ENCODE peak calls at places on chromosome 2, in seven cellular contexts. A is HCT116; W is CD8-positive, alpha-beta memory T cell; S is transverse colon; R is bronchial epithelial cell; X is lung; U is IMR-90. Q is an unnamed sample. For H3K36me3, the result is how much of the 10 kb centered on the place peaks cover.

GRCh38 chr2:159933040-159933726 is 129.2 kb downstream of the PLA2R1 start:
- DNase-seq in W (no peak), S (no peak), A (no peak), U (no peak), R (no peak), X (no peak), Q (no peak)

GRCh38 chr2:149346272-149346671 is 15.9 kb downstream of the LYPD6 start:
- DNase-seq in S (no peak), X (no peak), R (no peak), A (no peak), U (no peak), W (no peak), Q (no peak)

GRCh38 chr2:36361396-36361795 is 5.8 kb downstream of the CRIM1 start:
- DNase-seq in X (no peak), U (no peak), S (no peak), R (peak), A (no peak), W (no peak), Q (no peak)

GRCh38 chr2:196399736-196400691 is 228.6 kb upstream of the STK17B start:
- DNase-seq in U (peak), X (no peak), S (no peak), W (no peak), A (peak), R (peak), Q (no peak)

GRCh38 chr2:85309699-85310321 is 18.0 kb downstream of the TGOLN2 start:
- DNase-seq in A (no peak), S (no peak), X (no peak), W (peak), R (no peak), U (no peak), Q (no peak)

GRCh38 chr2:231545105-231545902 is 15.1 kb upstream of the NMUR1 start:
- DNase-seq in U (peak), X (peak), A (no peak), S (peak), R (no peak), W (peak), Q (no peak)

GRCh38 chr2:212845941-212846340 is 305.5 kb downstream of the IKZF2 start:
- DNase-seq in W (no peak), X (no peak), U (peak), R (peak), A (no peak), S (no peak), Q (no peak)

GRCh38 chr2:224359569-224359968 is 42.3 kb downstream of the FAM124B start:
- DNase-seq in W (no peak), U (no peak), A (no peak), R (no peak), S (no peak), X (no peak), Q (peak)

GRCh38 chr2:144500567-144500966 is 19.4 kb downstream of the ZEB2 start:
- DNase-seq in X (no peak), U (no peak), A (no peak), W (no peak), R (no peak), S (no peak), Q (no peak)

GRCh38 chr2:144502356-144502755 is 17.6 kb downstream of the ZEB2 start:
- DNase-seq in A (no peak), R (no peak), W (no peak), S (no peak), X (no peak), U (no peak), Q (no peak)

GRCh38 chr2:144498215-144498614 is 21.7 kb downstream of the ZEB2 start:
- DNase-seq in A (no peak), X (no peak), S (no peak), R (no peak), W (no peak), U (no peak), Q (no peak)

GRCh38 chr2:144503221-144503620 is 16.7 kb downstream of the ZEB2 start:
- DNase-seq in X (no peak), W (no peak), A (no peak), R (no peak), U (no peak), S (no peak), Q (no peak)

DNA sequence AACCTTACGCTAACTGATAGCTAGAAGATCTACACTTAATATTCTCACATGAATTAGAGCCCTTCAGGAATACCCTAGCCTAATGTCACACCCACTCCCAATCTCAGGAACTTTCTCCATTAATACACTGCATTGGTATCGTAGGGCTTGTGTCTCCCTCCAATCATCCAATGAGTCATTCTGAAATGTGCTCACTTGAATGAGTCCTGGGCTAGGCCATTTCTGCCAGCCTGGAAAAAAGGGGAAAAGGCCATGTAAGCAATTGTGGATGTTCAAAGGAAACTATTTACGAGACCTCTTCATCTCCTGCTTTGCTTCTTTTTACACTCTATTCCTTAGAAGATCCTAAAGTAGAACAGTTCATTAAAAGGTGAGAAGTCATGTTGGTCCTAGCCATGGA is 18.8 kb downstream of the ZEB2 start:
- DNase-seq in W (no peak), U (peak), R (no peak), A (no peak), X (no peak), S (no peak), Q (no peak)
- H3K36me3 ChIP-seq in W (under half), U (under half), R (under half), A (under half), X (under half), S (under half), Q (under half)

GRCh38 chr2:240018071-240018750 is 6.9 kb downstream of the NDUFA10 start:
- DNase-seq in S (no peak), R (no peak), U (no peak), W (no peak), X (no peak), A (no peak), Q (no peak)

GRCh38 chr2:240013343-240013742 is 11.8 kb downstream of the NDUFA10 start:
- DNase-seq in R (peak), W (no peak), A (no peak), X (no peak), S (no peak), U (peak), Q (no peak)

DNA sequence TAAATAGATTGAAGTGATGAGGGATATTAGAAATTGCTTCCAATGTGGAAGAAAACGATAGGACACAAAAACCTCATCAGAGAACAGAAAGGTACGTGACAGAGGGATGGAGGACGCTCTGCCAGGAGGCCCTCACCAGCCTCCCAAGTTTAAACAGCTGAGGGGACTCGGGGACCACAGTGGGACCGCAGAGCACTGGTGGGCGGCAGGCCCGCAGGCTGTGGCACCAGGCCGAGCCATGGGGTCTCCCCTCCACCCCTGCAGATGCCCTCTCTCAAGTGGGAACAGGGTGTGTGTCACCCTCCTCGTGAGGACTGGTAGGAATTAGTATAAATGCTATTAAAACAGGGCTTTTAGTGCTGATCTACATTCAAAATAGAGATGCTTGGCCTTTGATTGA is 10.8 kb downstream of the NDUFA10 start:
- DNase-seq in R (no peak), A (no peak), X (no peak), W (no peak), S (no peak), U (no peak), Q (no peak)
- H3K36me3 ChIP-seq in R (under half), A (half or more), X (under half), W (half or more), S (under half), U (under half), Q (under half)

GRCh38 chr2:17684008-17684407 is 69.6 kb downstream of the SMC6 start:
- DNase-seq in X (no peak), R (no peak), S (no peak), A (no peak), U (no peak), W (no peak), Q (no peak)
- H3K36me3 ChIP-seq in X (under half), R (under half), S (under half), A (under half), U (under half), W (under half), Q (under half)

DNA sequence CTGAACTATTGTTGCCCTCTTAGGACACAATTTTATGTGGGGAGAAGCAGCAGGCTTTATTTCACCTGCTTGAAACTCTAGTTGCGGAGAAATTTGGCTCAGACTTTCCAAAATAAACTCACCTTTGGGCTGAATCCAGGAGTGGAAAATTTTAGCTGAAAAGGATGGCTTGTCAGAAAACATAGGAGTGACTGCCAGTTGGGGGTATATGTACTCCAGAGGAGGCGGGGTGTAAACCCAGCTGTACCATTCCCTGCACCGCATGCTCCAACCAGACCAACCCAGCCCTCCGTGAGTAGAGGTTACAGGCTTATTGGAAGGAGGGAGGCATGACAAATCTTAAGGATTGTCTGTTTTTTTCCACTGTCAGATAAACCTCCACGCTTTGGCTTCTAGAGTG is 53.8 kb downstream of the PRKCE start:
- DNase-seq in X (no peak), A (no peak), W (no peak), S (no peak), U (no peak), R (no peak), Q (no peak)
- H3K36me3 ChIP-seq in X (under half), A (under half), W (under half), S (under half), U (under half), R (under half), Q (under half)

DNA sequence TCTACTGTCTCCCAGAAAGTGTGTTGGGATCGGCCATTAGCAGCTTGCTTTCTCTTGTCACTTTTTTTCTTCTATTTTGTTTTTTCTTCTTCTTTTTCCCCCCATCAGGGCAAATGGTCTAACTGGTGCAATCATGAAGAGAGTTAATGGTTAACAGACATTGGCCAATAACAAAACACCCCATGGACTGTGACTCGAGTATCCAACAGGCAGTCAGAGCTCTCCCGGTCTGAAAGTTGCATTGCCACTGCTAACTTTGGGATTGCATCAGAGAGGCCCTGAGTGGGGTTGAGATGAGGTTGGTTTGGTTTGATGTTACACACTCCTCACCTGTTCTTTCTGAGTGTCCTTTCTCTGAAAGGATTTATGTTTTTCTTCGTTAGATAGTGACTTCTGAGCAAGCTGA is 12.9 kb upstream of the SNORC start:
- DNase-seq in S (no peak), U (peak), X (no peak), R (no peak), A (no peak), W (no peak), Q (no peak)
- H3K36me3 ChIP-seq in S (under half), U (under half), X (under half), R (under half), A (under half), W (under half), Q (under half)

GRCh38 chr2:17000083-17000482 is 334.4 kb upstream of the CYRIA start:
- DNase-seq in X (no peak), W (no peak), A (no peak), S (no peak), R (no peak), U (no peak), Q (no peak)
- H3K36me3 ChIP-seq in X (under half), W (under half), A (under half), S (under half), R (under half), U (under half), Q (under half)

GRCh38 chr2:134446431-134447091 is 192.7 kb downstream of the MGAT5 start:
- DNase-seq in S (no peak), R (peak), U (peak), X (no peak), A (no peak), W (no peak), Q (no peak)

GRCh38 chr2:134449157-134449556 is 195.3 kb downstream of the MGAT5 start:
- DNase-seq in S (no peak), X (no peak), A (no peak), W (no peak), R (no peak), U (no peak), Q (no peak)

GRCh38 chr2:134445981-134446380 is 192.1 kb downstream of the MGAT5 start:
- DNase-seq in S (no peak), A (no peak), R (no peak), U (no peak), X (no peak), W (no peak), Q (no peak)

GRCh38 chr2:134448650-134449049 is 194.8 kb downstream of the MGAT5 start:
- DNase-seq in X (no peak), R (no peak), S (no peak), W (no peak), A (no peak), U (no peak), Q (no peak)

DNA sequence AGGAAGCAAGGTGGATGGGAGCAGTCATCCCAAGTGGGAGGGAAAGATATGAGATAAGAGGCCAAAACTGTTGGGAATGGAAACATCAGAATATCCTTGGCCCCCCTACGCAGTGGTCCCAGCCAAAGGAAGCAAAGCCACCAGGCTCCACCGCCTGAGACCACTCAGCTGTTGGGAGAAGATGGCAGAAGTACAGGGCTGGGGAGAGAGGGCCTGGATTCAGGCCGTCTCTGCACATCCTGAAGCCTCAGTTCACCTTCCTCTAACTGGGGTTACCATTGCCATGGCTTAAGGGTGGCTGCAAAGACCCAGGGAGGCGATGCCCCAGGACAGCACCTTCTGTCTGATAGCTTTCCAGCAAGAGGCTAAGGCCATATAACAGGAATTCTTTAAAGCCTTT is 193.8 kb downstream of the MGAT5 start:
- DNase-seq in X (no peak), W (no peak), S (no peak), R (no peak), U (no peak), A (no peak), Q (no peak)
- H3K36me3 ChIP-seq in X (under half), W (under half), S (under half), R (under half), U (half or more), A (under half), Q (under half)

DNA sequence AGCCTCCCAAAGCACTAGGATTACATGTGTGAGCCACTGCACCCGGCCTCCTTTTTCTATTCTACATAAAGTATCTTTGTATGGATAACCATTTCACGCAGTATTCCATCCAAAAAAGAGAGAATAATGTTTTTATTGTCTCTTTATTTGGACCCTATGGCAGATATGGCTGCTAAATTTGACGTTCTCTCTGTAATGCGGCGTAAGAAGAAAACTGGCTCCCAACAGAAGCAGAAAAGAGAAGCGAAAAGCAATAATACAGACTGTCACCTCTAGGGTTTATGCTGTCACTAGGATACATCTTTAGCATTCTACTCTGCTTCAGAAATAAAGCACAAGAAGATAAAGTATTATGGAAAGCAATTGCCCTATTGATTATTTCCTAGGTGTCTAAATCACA is 55.9 kb downstream of the FN1 start:
- DNase-seq in S (no peak), R (no peak), X (no peak), W (no peak), A (no peak), U (no peak), Q (no peak)
- H3K36me3 ChIP-seq in S (under half), R (under half), X (under half), W (under half), A (under half), U (half or more), Q (under half)

GRCh38 chr2:134398300-134398699 is 144.4 kb downstream of the MGAT5 start:
- DNase-seq in X (no peak), U (peak), S (no peak), A (no peak), W (no peak), R (peak), Q (no peak)
- H3K36me3 ChIP-seq in X (under half), U (under half), S (under half), A (under half), W (under half), R (under half), Q (under half)

GRCh38 chr2:96734899-96735585 is 4.8 kb downstream of the LMAN2L start:
- DNase-seq in R (no peak), S (no peak), W (no peak), A (no peak), U (peak), X (no peak), Q (no peak)
- H3K36me3 ChIP-seq in R (under half), S (under half), W (under half), A (under half), U (under half), X (under half), Q (under half)

Q was measured in iPS DF 6.9.